ENCODE peak calls at places on chromosome 11, in four cellular contexts. U is HepG2, A is WTC11, N is K562. M is an unnamed sample.

GRCh38 chr11:35781342-35782171 is 119.0 kb downstream of the TRIM44 start:
- DNase-seq in U (no peak), A (no peak), N (no peak), M (no peak)

GRCh38 chr11:59545179-59546020 is 34.1 kb downstream of the OR4D9 start:
- DNase-seq in U (no peak), A (no peak), N (peak), M (no peak)

GRCh38 chr11:46554205-46555162 is 39.3 kb downstream of the AMBRA1 start:
- DNase-seq in U (peak), A (no peak), N (no peak), M (no peak)

GRCh38 chr11:298406-299065 is 790 bp downstream of the IFITM5 start:
- DNase-seq in U (no peak), A (peak), N (no peak), M (no peak)

GRCh38 chr11:2862950-2863618 is 22.5 kb downstream of the CDKN1C start:
- DNase-seq in U (no peak), A (peak), N (no peak), M (no peak)

GRCh38 chr11:106389096-106389495 is 311.6 kb downstream of the AASDHPPT start:
- DNase-seq in U (no peak), A (no peak), N (no peak), M (no peak)

GRCh38 chr11:32109138-32109537 is 18.3 kb downstream of the RCN1 start:
- DNase-seq in U (no peak), A (no peak), N (no peak), M (no peak)

GRCh38 chr11:65879622-65880021 is at the start of gene CTSW:
- DNase-seq in U (no peak), A (no peak), N (no peak), M (no peak)

GRCh38 chr11:95134491-95134890 is 44.8 kb downstream of the ENDOD1 start:
- DNase-seq in U (no peak), A (no peak), N (no peak), M (no peak)

GRCh38 chr11:48081151-48082010 is 101.0 kb downstream of the PTPRJ start:
- DNase-seq in U (no peak), A (no peak), N (no peak), M (no peak)

GRCh38 chr11:90635145-90635544 is 412.3 kb upstream of the CHORDC1 start:
- DNase-seq in U (no peak), A (no peak), N (no peak), M (no peak)
- TF ChIP-seq ELF4 in U (no peak), A (no peak), N (no peak), M (no peak)

DNA sequence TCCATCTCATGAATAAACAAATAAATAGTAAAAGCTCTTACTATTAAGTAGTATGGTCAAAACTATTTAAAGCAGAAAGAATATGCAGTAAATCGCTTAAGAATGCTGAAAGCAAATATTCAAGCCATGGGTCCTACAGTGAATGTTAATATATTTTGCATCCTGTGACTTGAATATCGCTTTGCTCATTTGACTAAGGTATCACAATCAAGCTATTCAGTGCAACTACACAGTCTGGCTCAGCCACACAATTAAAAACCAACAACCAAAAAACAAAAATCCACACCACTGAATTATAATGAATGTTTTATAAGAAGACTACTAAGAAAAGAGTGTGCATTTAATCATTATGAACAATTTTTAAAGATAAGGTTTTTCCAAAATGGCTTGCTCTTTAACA is 45.3 kb downstream of the RAB6A start:
- DNase-seq in U (no peak), A (no peak), N (no peak), M (no peak)
- TF ChIP-seq ELF4 in U (no peak), A (no peak), N (no peak), M (no peak)

GRCh38 chr11:70675697-70676374 is 277.5 kb downstream of the CTTN start:
- DNase-seq in U (no peak), A (no peak), N (peak), M (no peak)
- TF ChIP-seq ELF4 in U (no peak), A (no peak), N (no peak), M (no peak)

DNA sequence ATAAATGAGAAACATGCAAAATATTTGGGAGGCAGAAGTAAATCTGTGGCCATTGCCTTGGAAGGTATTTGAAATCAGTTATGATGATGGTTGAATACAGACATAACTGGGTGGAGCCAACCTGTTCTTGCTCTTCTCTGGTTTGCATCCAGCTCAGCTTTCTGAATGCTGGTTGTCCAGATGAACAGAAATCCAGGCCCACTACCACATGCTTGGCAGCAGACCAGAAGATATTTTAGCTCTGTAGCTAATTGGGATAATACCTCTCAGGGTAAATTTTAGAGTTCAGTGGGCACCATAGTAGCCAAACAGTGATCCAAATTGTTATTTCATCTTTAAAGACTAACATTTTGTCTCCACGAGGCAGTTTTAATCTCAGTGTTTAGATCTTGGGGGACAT is 308.3 kb downstream of the RAB38 start:
- DNase-seq in U (no peak), A (no peak), N (no peak), M (no peak)
- TF ChIP-seq ELF4 in U (no peak), A (no peak), N (no peak), M (no peak)

GRCh38 chr11:121996574-121996973 is 119.4 kb downstream of the BLID start:
- DNase-seq in U (no peak), A (no peak), N (no peak), M (no peak)
- TF ChIP-seq ELF4 in U (no peak), A (no peak), N (no peak), M (no peak)

DNA sequence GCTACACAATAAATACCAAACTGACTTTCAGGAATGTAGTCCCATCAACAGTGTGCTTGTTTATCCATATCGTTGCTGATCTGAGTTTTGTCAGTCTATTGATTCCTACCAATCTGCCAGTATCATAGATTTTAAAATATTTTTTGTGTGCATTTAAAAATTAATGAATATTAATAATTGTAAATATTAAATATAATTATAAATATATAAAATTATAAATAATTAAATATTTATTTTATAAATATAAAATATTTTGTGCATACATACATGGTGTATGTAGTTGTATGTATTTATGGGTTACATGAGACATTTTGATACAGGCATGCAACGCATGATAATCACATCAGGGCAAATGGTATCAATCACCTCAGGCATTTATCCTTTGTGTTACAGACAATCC is 53.6 kb downstream of the CUL5 start:
- DNase-seq in U (no peak), A (no peak), N (no peak), M (no peak)
- TF ChIP-seq ELF4 in U (no peak), A (no peak), N (no peak), M (no peak)

DNA sequence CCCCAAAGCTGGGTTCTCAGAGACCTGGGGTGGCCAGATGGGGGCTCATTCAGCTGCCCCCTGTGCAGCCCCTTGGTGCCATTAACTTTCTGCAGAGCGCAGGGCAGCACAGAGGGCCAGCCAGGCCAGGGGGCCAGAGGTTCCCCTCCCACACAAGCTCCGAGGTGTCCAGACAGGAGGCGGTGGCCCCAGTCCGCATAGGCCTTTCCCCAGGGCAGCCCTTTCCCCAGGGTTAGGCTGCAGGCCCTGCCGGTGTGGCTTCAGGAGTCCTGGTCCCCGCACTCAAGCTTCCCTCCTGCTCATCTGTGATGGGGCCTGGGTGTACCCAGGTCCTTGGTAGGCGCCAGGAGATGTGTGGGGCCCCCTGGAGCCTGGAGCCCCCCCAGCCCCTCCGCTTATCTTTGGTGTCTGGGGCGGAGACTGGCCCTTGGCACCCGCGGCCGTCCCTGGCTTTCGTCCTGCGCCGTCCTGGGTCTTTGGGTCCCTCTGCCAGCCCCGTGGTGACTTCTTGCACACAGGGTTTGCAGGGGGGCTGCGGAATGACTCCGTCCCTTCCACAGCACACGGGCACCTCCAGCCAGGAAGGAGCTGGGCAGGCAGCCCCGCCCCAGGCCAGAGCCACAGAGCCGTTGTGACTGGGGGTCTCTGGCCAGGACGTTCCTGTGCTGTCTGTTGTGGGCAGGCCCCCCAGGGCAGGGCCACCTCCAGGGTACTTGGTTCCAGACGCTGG is 8.9 kb downstream of the BRSK2 start:
- DNase-seq in U (no peak), A (no peak), N (no peak), M (no peak)
- TF ChIP-seq ELF4 in U (no peak), A (no peak), N (no peak), M (no peak)

DNA sequence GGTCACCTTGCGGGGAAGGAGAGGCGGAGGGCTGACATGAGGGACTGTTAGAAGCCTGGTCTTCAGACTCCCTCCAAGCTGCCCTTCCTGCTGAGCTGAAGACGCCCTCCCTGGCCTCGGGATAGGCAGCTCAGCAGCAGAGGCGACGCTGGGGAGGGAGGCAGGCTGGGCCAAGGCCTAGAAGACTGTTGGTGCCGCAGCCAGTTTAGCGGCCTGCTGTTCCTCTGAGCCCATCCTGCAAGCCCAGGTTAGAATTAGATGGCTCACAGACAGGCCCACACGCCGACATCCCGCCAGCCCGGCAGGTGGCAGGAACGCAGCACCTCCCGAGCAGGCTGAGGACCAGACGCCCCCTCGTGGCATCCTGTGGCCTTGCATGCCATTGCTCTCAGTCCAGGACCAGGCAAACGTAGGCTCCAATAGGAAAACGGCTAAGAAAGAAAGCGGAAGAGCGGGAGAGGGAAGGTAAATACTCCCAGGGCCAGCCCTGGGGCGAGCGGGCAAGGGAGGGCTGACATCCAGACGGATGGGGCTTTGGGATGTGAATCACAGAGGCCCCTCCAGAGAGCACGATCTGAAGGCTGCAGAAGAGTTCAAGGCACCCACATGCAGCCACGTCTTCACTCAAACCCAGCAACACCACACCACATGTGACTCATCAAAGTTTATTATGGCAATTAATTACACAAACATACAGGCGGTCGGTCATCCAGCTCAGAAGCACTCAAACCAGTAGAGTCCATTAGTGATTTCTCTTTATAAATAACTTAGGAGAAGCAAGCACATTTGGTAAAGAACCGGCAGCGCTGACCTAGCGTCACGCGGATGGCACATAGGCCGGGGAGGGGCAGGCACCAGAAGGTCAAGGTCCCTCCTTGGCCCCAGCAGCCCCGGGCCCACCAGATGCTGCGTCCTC is 27.6 kb downstream of the CD5 start:
- DNase-seq in U (peak), A (peak), N (peak), M (peak)
- TF ChIP-seq ELF4 in U (no peak), A (no peak), N (no peak), M (no peak)

GRCh38 chr11:61091373-61092279 is 10.7 kb upstream of the CD5 start:
- DNase-seq in U (no peak), A (no peak), N (peak), M (no peak)

GRCh38 chr11:61092280-61092766 is 10.0 kb upstream of the CD5 start:
- DNase-seq in U (no peak), A (no peak), N (no peak), M (no peak)

GRCh38 chr11:61095022-61095421 is 7.3 kb upstream of the CD5 start:
- DNase-seq in U (no peak), A (no peak), N (peak), M (no peak)

GRCh38 chr11:61090982-61091372 is 11.3 kb upstream of the CD5 start:
- DNase-seq in U (no peak), A (no peak), N (no peak), M (no peak)

GRCh38 chr11:61092908-61093763 is 9.2 kb upstream of the CD5 start:
- DNase-seq in U (no peak), A (no peak), N (no peak), M (no peak)
- TF ChIP-seq ELF4 in U (no peak), A (no peak), N (no peak), M (no peak)

M was measured in HEK293T.